ENCODE peak calls at places on chromosomes 1 and 21, in four cellular contexts. Z is epithelial cell of esophagus, D is GM23338, C is left ventricle myocardium inferior. G is an unnamed sample.

GRCh38 chr1:30241681-30242080 is 481.7 kb downstream of the MATN1 start:
- DNase-seq in Z (no peak), C (no peak), D (no peak), G (no peak)

GRCh38 chr1:27601771-27602509 is 2.0 kb downstream of the AHDC1 start:
- DNase-seq in D (no peak), C (peak), Z (no peak), G (no peak)

GRCh38 chr1:12275370-12275769 is 45.5 kb downstream of the VPS13D start:
- DNase-seq in C (peak), D (peak), Z (peak), G (no peak)

GRCh38 chr21:46021978-46022544 is 40.5 kb downstream of the COL6A1 start:
- DNase-seq in C (peak), Z (no peak), D (no peak), G (no peak)

GRCh38 chr1:164629971-164630370 is 71.0 kb downstream of the PBX1 start:
- DNase-seq in D (no peak), C (no peak), Z (no peak), G (no peak)

GRCh38 chr1:156860113-156860638 is 489 bp upstream of the NTRK1 start:
- DNase-seq in Z (peak), C (peak), D (peak), G (no peak)

GRCh38 chr1:50332941-50333594 is 90.2 kb downstream of the DMRTA2 start:
- DNase-seq in D (peak), Z (peak), C (peak), G (no peak)

GRCh38 chr1:34213976-34214375 is 37.3 kb downstream of the C1orf94 start:
- DNase-seq in C (no peak), Z (no peak), D (peak), G (no peak)

GRCh38 chr1:186983327-186983726 is 154.6 kb downstream of the PLA2G4A start:
- DNase-seq in C (peak), Z (no peak), D (no peak), G (no peak)

GRCh38 chr1:219265026-219265515 is 91.4 kb downstream of the LYPLAL1 start:
- DNase-seq in C (no peak), D (no peak), Z (peak), G (no peak)

GRCh38 chr1:22143065-22143514 is at the start of gene WNT4:
- DNase-seq in C (no peak), Z (peak), D (peak), G (no peak)

GRCh38 chr21:15240846-15241245 is 176.0 kb upstream of the NRIP1 start:
- DNase-seq in Z (no peak), D (no peak), C (no peak), G (no peak)

GRCh38 chr21:33478858-33479678 is 706 bp downstream of the TMEM50B start:
- DNase-seq in Z (peak), C (no peak), D (peak), G (no peak)

GRCh38 chr1:40316595-40317393 is at the start of gene COL9A2:
- DNase-seq in Z (peak), C (no peak), D (peak), G (no peak)

GRCh38 chr1:14815175-14815882 is 216.8 kb downstream of the KAZN start:
- DNase-seq in C (no peak), D (no peak), Z (no peak), G (no peak)

GRCh38 chr1:25559031-25559430 is 15.6 kb downstream of the LDLRAP1 start:
- DNase-seq in D (no peak), Z (no peak), C (no peak), G (no peak)

GRCh38 chr21:42038826-42039425 is 28.8 kb upstream of the ZBTB21 start:
- DNase-seq in D (no peak), Z (no peak), C (no peak), G (no peak)

GRCh38 chr1:161046574-161047167 is 894 bp upstream of the USF1 start:
- DNase-seq in Z (no peak), C (no peak), D (no peak), G (no peak)

GRCh38 chr21:36976882-36977651 is 10.6 kb upstream of the HLCS start:
- DNase-seq in D (peak), C (no peak), Z (peak), G (peak)

GRCh38 chr1:41017141-41018024 is 4.1 kb downstream of the SLFNL1 start:
- DNase-seq in C (no peak), D (no peak), Z (no peak), G (no peak)

DNA sequence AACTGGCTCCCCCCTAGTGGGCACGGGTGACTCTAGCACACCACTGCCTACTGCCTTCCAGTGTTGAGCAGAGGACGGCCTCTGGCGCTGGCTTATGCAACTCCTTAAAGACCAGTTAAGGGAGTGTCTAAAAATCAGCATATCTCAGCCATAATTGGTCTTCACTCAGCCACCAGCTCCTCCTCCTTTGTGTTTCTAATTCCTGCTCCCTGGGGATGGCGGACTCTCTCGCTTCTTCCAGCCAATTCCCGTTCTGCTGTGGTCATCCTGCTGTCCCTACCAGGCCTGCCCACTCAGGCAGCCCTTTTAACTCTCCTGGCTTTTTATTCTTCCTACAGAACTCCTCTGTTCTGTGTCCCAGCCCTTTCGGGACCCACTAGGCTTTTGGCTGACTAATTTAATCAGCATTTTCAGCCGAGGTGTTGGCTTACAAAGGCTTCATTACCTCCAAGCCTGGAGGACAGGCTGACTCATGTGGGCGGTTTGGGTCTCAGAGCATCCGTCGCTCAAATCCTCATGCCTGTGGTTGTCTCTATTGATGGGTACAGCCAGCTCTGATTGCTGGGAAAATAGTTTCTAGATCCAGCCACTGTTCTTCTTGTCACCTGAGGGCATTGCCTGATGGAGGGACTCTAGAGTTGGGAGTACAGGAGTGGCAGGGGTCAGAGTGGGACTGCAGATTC is 332.5 kb downstream of the CAMTA1 start:
- DNase-seq in D (peak), Z (peak), C (no peak), G (no peak)
- TF ChIP-seq CTCF in D (peak), Z (peak), C (no peak), G (peak)

DNA sequence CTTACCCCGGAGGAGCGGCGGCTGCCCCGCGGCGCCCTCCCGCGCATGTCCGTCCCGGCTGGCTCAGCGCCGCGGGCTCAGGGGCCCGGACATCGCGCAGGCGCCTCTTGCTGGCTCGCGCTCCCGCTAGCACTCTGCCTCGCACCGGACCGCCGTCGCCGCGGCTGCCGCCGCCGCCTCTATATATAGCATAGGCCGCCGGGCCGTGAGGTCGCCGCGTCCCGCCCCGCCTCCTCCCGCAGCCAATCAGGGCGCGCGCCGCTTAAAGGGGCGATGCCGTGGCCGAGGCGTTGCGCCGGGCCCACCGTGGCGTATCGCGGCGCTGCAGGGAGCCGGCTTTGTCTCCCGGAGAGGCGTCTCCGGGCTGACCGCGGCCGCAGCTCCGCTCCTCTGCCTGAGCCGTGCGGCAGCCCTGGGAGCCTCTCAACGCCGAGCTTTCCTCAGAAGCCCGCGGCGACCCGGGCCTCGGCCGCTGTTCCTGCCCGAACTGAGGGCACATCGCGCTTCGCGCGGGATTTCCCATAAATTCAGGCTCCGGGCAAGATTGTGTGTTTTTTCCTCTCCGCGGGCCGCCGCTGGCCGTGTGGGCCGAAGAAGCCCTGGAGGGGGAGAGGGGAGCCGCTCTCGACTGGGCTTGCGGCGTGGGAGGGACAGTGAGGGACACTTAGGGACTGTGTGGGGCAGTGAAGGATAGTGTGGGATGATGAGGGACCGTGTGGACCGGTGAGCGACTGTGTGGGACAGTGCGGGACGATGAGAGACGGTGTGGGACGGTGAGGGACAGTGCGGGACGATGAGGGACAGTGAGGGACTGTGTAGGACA is at the start of gene ERRFI1:
- DNase-seq in C (peak), D (peak), Z (peak), G (peak)
- TF ChIP-seq CTCF in C (no peak), D (no peak), Z (no peak), G (peak)

GRCh38 chr1:189708674-189709073 is 769.0 kb downstream of the BRINP3 start:
- DNase-seq in D (peak), C (no peak), Z (peak), G (no peak)
- TF ChIP-seq CTCF in D (peak), C (no peak), Z (peak), G (peak)

DNA sequence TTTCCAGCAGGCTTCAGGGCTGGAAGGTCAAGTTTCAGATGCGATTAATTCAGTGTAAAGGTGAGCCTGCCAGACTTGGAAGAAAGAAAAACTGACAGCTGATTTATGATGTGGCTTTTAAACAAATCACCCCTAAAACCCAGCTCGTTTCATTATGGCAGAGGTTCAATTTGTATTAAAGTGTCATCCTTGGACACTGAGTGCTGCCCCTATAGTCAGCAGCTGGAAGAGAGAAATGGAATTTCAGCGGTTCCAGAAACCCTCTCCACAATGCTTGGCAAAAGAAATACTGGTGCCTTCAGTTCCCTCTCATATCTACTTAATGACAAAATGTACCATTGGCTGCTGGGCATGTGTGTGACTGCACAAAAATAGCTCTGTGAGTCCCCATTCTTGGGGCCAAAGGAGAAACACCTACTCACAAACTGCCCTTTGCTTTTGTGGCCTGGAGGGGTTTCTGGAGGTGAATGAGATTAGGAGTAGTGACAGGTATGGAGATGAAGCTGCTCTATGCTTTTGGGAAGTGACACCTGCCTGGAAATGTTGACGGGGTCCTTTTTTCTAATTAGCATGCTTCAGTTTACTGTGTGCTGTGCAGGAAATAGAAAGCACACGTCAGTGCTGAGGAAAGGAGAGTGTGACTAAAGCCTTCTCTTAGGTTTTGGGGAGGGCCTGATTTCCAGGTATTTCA is 95.1 kb upstream of the TSPAN2 start:
- DNase-seq in C (no peak), Z (no peak), D (no peak), G (no peak)
- TF ChIP-seq CTCF in C (peak), Z (no peak), D (no peak), G (no peak)

GRCh38 chr1:2503554-2504223 is 22.7 kb downstream of the PANK4 start:
- DNase-seq in C (no peak), Z (no peak), D (peak), G (no peak)
- TF ChIP-seq CTCF in C (no peak), Z (no peak), D (peak), G (no peak)

G was measured in LNCaP clone FGC.